ENCODE peak calls at places on chromosomes 16 and 17, in five cellular contexts. M is A549, I is right lobe of liver, R is left ventricle myocardium inferior, D is transverse colon. F is an unnamed sample.

GRCh38 chr17:33200116-33200515 is 93.0 kb downstream of the ASIC2 start:
- DNase-seq in R (no peak), D (peak; percentile 35), I (no peak), M (no peak), F (no peak)

GRCh38 chr17:39737761-39738567 is at the start of gene GRB7:
- DNase-seq in R (no peak), M (peak; percentile 98), D (peak; percentile 89), I (peak; percentile 89), F (no peak)

GRCh38 chr17:27349540-27350021 is 55.7 kb downstream of the WSB1 start:
- DNase-seq in R (no peak), I (no peak), M (no peak), D (no peak), F (no peak)

GRCh38 chr16:89295915-89296314 is 78.4 kb downstream of the ZNF778 start:
- DNase-seq in R (no peak), I (no peak), M (no peak), D (no peak), F (no peak)

GRCh38 chr16:17511340-17511739 is 40.6 kb upstream of the XYLT1 start:
- DNase-seq in R (no peak), I (no peak), M (no peak), D (no peak), F (no peak)

GRCh38 chr17:4366312-4367063 is at the start of gene UBE2G1:
- DNase-seq in R (peak; percentile 98), M (peak; percentile 99), D (peak; percentile 99), I (peak; percentile 99), F (peak; percentile 82)

GRCh38 chr16:70342016-70342415 is 4.7 kb upstream of the DDX19A start:
- DNase-seq in M (no peak), D (no peak), R (no peak), I (no peak), F (no peak)

GRCh38 chr17:20121359-20122235 is 112.4 kb downstream of the SPECC1 start:
- DNase-seq in I (peak; percentile 54), R (peak; percentile 46), M (peak; percentile 82), D (peak; percentile 68), F (no peak)

GRCh38 chr17:27546624-27547300 is 84.2 kb upstream of the LGALS9 start:
- DNase-seq in D (no peak), M (no peak), R (no peak), I (no peak), F (no peak)

GRCh38 chr16:81578636-81579413 is 134.2 kb downstream of the CMIP start:
- DNase-seq in I (no peak), M (no peak), R (no peak), D (no peak), F (no peak)

GRCh38 chr16:11253009-11253994 is 2.7 kb downstream of the SOCS1 start:
- DNase-seq in D (no peak), M (no peak), I (no peak), R (no peak), F (no peak)

GRCh38 chr17:65936013-65936412 is 255.9 kb downstream of the CEP112 start:
- DNase-seq in I (no peak), M (no peak), D (no peak), R (no peak), F (no peak)

GRCh38 chr16:13018026-13018425 is 116.6 kb downstream of the SHISA9 start:
- DNase-seq in I (no peak), D (no peak), R (no peak), M (no peak), F (no peak)

GRCh38 chr17:42989726-42990652 is 8.2 kb upstream of the RPL27 start:
- DNase-seq in M (peak; percentile 76), R (no peak), I (no peak), D (no peak), F (no peak)

GRCh38 chr17:16853661-16854320 is 118.1 kb downstream of the TNFRSF13B start:
- DNase-seq in D (no peak), M (no peak), I (no peak), R (no peak), F (no peak)

GRCh38 chr17:77317091-77317519 is 176.3 kb downstream of the SEC14L1 start:
- DNase-seq in R (no peak), M (no peak), D (peak; percentile 6), I (peak; percentile 42), F (no peak)
- H3K4me1 ChIP-seq in R (peaks cover 56% of the 10 kb centered on the region), M (peaks cover 62% of the 10 kb centered on the region), D (peaks cover 62% of the 10 kb centered on the region), I (peaks cover 12% of the 10 kb centered on the region), F (peaks cover 55% of the 10 kb centered on the region)

DNA sequence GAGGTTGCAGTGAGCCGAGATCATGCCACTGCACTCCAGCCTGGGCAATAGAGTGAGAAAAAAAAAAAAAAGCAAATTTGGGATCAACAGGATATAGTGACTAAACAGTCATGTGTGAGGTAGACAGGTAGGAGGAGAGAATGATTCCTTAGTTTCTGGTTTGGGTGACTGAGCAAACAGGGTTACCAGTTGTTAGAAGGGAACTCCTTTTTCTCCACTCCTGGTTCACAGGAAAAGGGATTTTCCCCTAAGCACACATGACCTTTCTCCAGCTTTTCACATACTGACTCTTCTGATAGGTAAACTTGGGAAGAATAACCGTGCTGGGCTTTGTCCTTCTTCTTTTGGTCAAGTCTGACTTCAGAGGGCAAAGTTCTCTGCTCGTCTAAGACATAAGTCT is 17.3 kb upstream of the WSCD1 start:
- DNase-seq in M (no peak), D (no peak), I (no peak), R (no peak), F (no peak)
- TF ChIP-seq CTCF in M (no peak), D (no peak), I (no peak), R (no peak), F (no peak)

GRCh38 chr17:58574025-58574424 is 59.6 kb upstream of the MTMR4 start:
- DNase-seq in D (no peak), I (no peak), M (no peak), R (no peak), F (no peak)
- H3K4me3 ChIP-seq in D (no peak overlapping the region), I (no peak overlapping the region), M (no peak overlapping the region), R (no peak overlapping the region), F (no peak overlapping the region)

DNA sequence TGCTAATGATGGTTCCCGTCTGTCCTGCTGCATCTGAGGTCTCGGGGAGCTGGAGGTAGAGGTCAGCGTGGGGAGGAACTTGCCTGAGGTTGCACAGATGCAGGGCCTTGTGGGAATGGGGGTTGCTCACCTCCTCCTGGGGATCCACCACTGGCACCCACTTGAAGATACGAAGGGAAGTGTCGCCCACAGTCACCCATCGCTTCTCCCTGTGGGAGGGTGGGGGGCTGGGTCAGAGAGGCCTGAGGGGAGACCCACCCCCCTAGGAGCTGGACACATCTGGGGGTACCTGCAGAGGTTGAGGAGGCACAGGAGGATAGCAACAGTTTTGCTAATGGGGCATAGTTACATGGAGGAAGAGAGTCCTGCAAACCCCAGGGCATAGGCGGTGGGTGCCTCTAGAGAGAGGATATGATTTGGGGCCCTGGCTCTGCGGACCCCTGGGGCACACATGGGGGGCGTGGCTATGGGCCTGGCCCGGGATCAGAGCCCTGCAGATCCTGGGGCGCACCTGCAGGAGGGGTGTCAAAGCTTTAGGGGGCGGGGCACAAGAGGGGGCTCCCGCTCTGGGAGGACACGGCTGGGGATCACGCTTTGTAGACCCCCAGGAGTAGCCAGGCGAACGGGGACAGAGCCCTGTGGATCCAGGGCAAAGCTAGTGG is 664 bp downstream of the BCL7C start:
- DNase-seq in I (peak; percentile 61), R (no peak), M (no peak), D (no peak), F (no peak)
- H3K4me1 ChIP-seq in I (no peaks in the 10 kb centered on the region), R (peaks cover 52% of the 10 kb centered on the region), M (peaks cover 34% of the 10 kb centered on the region), D (peaks cover 40% of the 10 kb centered on the region), F (peaks cover 35% of the 10 kb centered on the region)

DNA sequence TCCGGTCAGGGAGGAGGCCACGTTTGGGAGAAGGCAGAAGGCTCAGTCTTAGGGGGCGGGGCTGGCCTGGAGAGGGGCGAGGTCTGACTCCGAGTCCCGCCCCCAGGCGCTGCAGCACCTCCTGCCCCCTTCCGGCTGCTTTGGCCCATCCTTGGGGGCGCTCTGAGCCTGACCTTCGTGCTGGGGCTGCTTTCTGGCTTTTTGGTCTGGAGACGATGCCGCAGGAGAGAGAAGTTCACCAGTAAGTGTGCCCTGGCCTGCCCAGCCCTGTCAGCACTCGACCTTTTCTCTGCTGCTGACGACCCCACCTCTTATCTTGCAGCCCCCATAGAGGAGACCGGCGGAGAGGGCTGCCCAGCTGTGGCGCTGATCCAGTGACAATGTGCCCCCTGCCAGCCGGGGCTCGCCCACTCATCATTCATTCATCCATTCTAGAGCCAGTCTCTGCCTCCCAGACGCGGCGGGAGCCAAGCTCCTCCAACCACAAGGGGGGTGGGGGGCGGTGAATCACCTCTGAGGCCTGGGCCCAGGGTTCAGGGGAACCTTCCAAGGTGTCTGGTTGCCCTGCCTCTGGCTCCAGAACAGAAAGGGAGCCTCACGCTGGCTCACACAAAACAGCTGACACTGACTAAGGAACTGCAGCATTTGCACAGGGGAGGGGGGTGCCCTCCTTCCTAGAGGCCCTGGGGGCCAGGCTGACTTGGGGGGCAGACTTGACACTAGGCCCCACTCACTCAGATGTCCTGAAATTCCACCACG is 1.5 kb downstream of the TNFRSF12A start:
- DNase-seq in D (peak; percentile 87), I (peak; percentile 80), R (peak; percentile 84), M (peak; percentile 72), F (no peak)
- TF ChIP-seq CTCF in D (peak; percentile 48), I (peak; percentile 37), R (peak; percentile 54), M (peak; percentile 31), F (peak; percentile 18)

DNA sequence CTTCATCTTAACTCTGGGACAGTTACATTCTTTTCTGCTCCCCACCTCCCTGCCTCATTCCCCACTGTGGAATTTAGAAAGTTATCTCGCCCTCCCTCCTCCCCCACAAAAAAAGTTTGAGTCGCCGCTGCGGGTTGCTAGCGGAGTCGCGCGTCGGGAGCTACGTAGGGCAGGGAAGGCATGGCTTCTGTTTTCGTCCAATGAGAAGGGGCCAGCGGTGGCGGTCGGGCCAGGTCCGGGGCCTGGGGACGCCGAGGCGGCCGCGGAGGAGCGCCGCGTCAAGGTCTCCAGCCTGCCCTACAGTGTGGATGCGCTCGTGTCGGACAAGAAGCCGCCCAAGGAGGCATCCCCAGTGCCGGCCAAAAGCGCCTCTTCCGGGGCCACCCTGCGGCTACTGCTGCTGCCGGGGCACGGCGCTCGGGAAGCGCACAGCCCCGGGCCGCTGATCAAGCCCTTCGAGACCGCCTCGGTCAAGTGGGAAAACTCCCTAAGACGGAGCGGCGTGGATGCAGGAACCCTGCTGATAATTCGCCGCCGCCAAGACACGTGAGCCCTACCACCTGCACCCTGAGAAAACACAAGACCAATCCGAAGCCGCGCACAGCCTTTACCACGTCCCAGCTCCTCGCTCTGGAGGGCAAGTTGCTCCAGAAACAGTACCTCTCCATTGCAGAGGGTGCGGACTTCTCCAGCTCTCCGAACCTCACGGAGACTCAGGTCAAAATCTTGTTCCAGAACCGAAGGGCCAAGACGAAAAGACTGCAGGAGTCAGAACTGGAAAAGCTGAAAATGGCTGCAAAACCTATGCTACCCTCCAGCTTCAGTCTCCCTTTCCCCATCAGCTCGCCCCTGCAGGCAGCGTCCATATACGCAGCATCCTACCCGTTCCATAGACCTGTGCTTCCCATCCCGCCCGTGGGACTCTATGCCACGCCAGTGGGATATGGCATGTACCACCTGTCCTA is 8.9 kb downstream of the OR4D1 start:
- DNase-seq in M (peak; percentile 56), R (peak; percentile 21), D (peak; percentile 12), I (no peak), F (no peak)
- H3K4me3 ChIP-seq in M (peak overlapping the region; percentile 51), R (peak overlapping the region; percentile 68), D (peak overlapping the region; percentile 14), I (peak overlapping the region; percentile 24), F (peak overlapping the region; percentile 63)

F was measured in esophagus squamous epithelium.